ENCODE peak calls at places on chromosomes 7 and 10, in eight cellular contexts. T is coronary artery, H is choroid plexus epithelial cell, B is suprapubic skin, X is lung, Q is Peyer's patch, Z is breast epithelium, N is HFF-Myc. C is an unnamed sample.

GRCh38 chr7:47503283-47503682 is 78.6 kb downstream of the TNS3 start:
- DNase-seq in T (no peak), H (peak; percentile 50), B (no peak), X (no peak), Q (no peak), Z (no peak), N (no peak), C (peak; percentile 77)

GRCh38 chr10:7561216-7561893 is 105.4 kb downstream of the ITIH5 start:
- DNase-seq in T (no peak), H (peak; percentile 7), B (no peak), X (no peak), Q (no peak), Z (no peak), N (no peak), C (no peak)

GRCh38 chr7:28301148-28301641 is 111.1 kb upstream of the CREB5 start:
- DNase-seq in T (no peak), H (peak; percentile 15), B (no peak), X (peak; percentile 50), Q (no peak), Z (no peak), N (no peak), C (no peak)

GRCh38 chr10:132360766-132361447 is 28.9 kb downstream of the LRRC27 start:
- DNase-seq in T (no peak), H (no peak), B (peak; percentile 82), X (no peak), Q (no peak), Z (no peak), N (no peak), C (no peak)

GRCh38 chr10:79258894-79259293 is 88.4 kb upstream of the PPIF start:
- DNase-seq in T (no peak), H (no peak), B (no peak), X (no peak), Q (no peak), Z (no peak), N (no peak), C (no peak)

GRCh38 chr7:149673006-149673405 is 100.4 kb downstream of the ZNF467 start:
- DNase-seq in T (no peak), H (no peak), B (no peak), X (no peak), Q (no peak), Z (no peak), N (no peak), C (no peak)

GRCh38 chr7:117808910-117809705 is 64.1 kb downstream of the CTTNBP2 start:
- DNase-seq in T (no peak), H (no peak), B (no peak), X (no peak), Q (no peak), Z (no peak), N (no peak), C (no peak)

GRCh38 chr7:131336956-131337355 is 9.3 kb downstream of the MKLN1 start:
- DNase-seq in T (no peak), H (peak; percentile 38), B (no peak), X (no peak), Q (no peak), Z (no peak), N (no peak), C (peak; percentile 32)

GRCh38 chr10:93039721-93040120 is 20.9 kb upstream of the CYP26C1 start:
- DNase-seq in T (no peak), H (peak; percentile 77), B (no peak), X (no peak), Q (no peak), Z (no peak), N (no peak), C (peak; percentile 41)

GRCh38 chr10:663844-664243 is 25.6 kb downstream of the DIP2C start:
- DNase-seq in T (no peak), H (no peak), B (no peak), X (no peak), Q (no peak), Z (no peak), N (no peak), C (no peak)

GRCh38 chr7:56447864-56448693 is 331.9 kb upstream of the NUPR2 start:
- DNase-seq in T (no peak), H (no peak), B (no peak), X (no peak), Q (no peak), Z (no peak), N (no peak), C (no peak)

GRCh38 chr10:104452977-104453376 is 99.3 kb downstream of the CFAP58 start:
- DNase-seq in T (no peak), H (no peak), B (no peak), X (no peak), Q (no peak), Z (no peak), N (no peak), C (no peak)

GRCh38 chr7:33243319-33243881 is 114.0 kb downstream of the BBS9 start:
- DNase-seq in T (no peak), H (peak; percentile 81), B (no peak), X (no peak), Q (no peak), Z (no peak), N (no peak), C (peak; percentile 67)

GRCh38 chr7:156578978-156579430 is 61.6 kb upstream of the RNF32 start:
- DNase-seq in T (no peak), H (no peak), B (no peak), X (no peak), Q (no peak), Z (no peak), N (no peak), C (no peak)

GRCh38 chr7:1758859-1759521 is 88.9 kb downstream of the ELFN1 start:
- DNase-seq in T (peak; percentile 56), H (no peak), B (peak; percentile 64), X (no peak), Q (no peak), Z (peak; percentile 45), N (no peak), C (no peak)

GRCh38 chr10:104325436-104326430 is 12.5 kb downstream of the ITPRIP start:
- DNase-seq in T (no peak), H (peak; percentile 34), B (no peak), X (peak; percentile 71), Q (no peak), Z (no peak), N (no peak), C (no peak)

GRCh38 chr10:127951861-127952574 is 45.1 kb downstream of the PTPRE start:
- DNase-seq in T (no peak), H (no peak), B (no peak), X (no peak), Q (no peak), Z (no peak), N (no peak), C (no peak)

GRCh38 chr10:33556103-33556502 is 221.6 kb upstream of the NRP1 start:
- DNase-seq in T (no peak), H (no peak), B (no peak), X (no peak), Q (no peak), Z (no peak), N (no peak), C (no peak)

GRCh38 chr7:29139191-29139590 is 7.1 kb downstream of the CPVL start:
- DNase-seq in T (no peak), H (peak; percentile 10), B (no peak), X (no peak), Q (no peak), Z (no peak), N (no peak), C (no peak)

GRCh38 chr7:76201732-76202665 is at the start of gene SRRM3:
- DNase-seq in T (no peak), H (peak; percentile 82), B (no peak), X (peak; percentile 67), Q (peak; percentile 29), Z (peak; percentile 77), N (peak; percentile 15), C (peak; percentile 78)
- TF ChIP-seq CTCF in T (peak; percentile 44), H (peak; percentile 54), B (no peak), X (peak; percentile 80), Q (peak; percentile 76), Z (no peak), N (peak; percentile 46), C (peak; percentile 65)

DNA sequence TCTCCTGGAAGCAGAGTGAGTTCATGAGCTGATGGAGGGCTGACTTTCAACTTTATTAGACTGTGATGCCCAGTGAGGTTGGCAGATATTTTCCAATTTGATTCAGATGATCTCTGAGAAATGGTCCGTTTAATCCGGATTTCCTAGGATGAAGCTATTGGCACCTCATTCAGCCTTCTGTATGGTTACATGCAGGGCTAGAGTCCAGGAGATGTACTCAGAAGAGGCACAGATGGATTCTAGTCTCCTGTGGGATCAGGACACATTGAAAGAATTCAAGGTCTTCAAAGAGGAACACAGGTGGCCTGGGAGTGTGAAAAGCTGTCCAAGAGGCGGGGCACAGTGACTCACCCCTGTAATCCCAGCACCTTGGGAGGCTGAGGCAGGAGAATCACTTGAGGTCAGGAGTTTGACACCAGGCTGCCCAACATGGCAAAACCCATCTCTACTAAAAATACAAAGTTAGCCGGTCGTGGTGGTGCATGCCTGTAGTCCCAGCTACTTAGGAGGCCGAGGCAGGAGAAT is 23.0 kb upstream of the RHEB start:
- DNase-seq in T (no peak), H (no peak), B (no peak), X (no peak), Q (no peak), Z (no peak), N (no peak), C (no peak)
- TF ChIP-seq CTCF in T (no peak), H (no peak), B (no peak), X (no peak), Q (no peak), Z (no peak), N (no peak), C (no peak)

DNA sequence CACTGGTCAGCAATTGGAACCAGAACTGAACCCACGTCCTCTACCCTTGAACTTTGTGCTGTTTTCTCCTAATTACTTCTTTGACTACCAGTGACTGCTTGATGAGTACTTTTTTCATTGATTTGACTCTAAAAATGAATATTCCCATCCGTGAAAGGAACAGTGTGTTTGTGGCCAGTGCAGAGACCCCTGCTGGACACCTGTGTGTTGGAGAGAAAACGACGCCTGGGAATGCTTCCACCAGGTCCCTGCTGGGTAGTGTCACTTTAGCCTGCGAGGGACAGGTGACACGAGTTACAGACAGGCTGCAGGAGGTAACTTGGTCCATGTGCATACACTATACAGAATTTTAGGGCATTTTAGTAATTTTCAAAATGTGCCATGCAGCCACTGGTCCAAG is 6.8 kb upstream of the GJD4 start:
- DNase-seq in T (no peak), H (peak; percentile 42), B (no peak), X (no peak), Q (no peak), Z (no peak), N (no peak), C (peak; percentile 15)
- TF ChIP-seq CTCF in T (peak; percentile 22), H (peak; percentile 79), B (no peak), X (no peak), Q (no peak), Z (no peak), N (peak; percentile 42), C (peak; percentile 58)

DNA sequence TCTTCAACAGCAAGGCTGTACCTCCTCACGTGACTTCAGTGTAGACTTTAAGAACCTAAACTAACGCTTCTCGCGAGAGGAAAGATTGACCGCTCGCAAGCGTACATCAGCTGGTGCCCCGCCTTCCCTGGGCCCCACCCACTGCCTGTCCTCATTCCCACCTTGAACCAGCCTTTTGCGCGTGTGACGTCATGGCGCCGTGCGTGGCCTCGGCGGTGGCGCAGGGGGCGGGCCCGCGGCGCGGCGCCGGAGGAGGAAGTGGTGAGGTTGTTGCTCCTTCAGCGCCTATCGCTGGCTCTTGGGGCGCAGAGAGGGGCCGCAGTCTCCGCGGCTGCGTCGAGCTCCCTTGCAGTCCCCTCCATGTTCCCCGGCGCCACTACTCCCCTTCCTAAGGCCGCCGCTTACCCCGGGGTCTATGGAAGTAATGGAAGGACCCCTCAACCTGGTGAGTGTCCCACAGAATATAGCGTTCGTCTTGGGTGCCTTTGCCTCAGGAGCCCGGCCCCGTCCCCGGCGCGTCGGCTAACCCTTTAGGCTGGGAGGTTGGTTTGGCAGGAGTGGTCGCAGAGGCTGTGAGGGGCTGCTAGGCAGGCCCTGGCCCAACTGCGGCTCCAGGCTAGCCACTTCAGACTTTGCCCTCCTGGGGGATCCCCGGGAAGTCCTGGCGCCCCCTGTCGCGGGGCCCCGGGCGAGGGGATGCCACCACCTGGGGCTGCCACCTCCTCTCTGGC is at the start of gene NRBF2:
- DNase-seq in T (peak; percentile 99), H (peak; percentile 99), B (peak; percentile 98), X (peak; percentile 97), Q (peak; percentile 98), Z (peak; percentile 96), N (peak; percentile 96), C (peak; percentile 99)
- TF ChIP-seq CTCF in T (no peak), H (peak; percentile 47), B (no peak), X (no peak), Q (no peak), Z (no peak), N (peak; percentile 21), C (peak; percentile 27)